ENCODE peak calls at places on chromosomes 4 and X, in ten cellular contexts. S, K, N, H, Z, F, I, W, A and P are unnamed samples. For H3K27me3, the result is how much of the 10 kb centered on the place peaks cover.

GRCh38 chr4:187204389-187204920 is 480.8 kb upstream of the FAT1 start:
- DNase-seq in K (no peak), A (no peak), H (no peak), S (no peak), N (peak), W (no peak), I (no peak), Z (no peak), F (peak), P (no peak)

GRCh38 chr4:39464886-39465501 is 6.1 kb downstream of the LIAS start:
- DNase-seq in H (no peak), I (no peak), K (no peak), N (no peak), Z (no peak), A (no peak), W (no peak), F (peak), S (no peak), P (no peak)

GRCh38 chr4:115360441-115360840 is 247.0 kb upstream of the NDST4 start:
- DNase-seq in A (no peak), W (no peak), I (no peak), H (no peak), F (no peak), S (no peak), N (no peak), Z (no peak), K (no peak), P (no peak)

GRCh38 chr4:41256740-41257256 is at the start of gene UCHL1:
- DNase-seq in F (peak), Z (peak), N (no peak), A (no peak), I (peak), W (no peak), K (peak), S (peak), H (peak), P (peak)

GRCh38 chrX:10230222-10230621 is 73.4 kb downstream of the CLCN4 start:
- DNase-seq in A (no peak), I (no peak), K (no peak), S (no peak), F (no peak), W (no peak), H (no peak), N (no peak), Z (no peak), P (no peak)

GRCh38 chrX:64842492-64842891 is 133.8 kb downstream of the ZC4H2 start:
- DNase-seq in S (no peak), F (no peak), I (no peak), W (peak), A (no peak), K (no peak), H (no peak), N (no peak), Z (no peak), P (no peak)

GRCh38 chr4:164874791-164875190 is 2.2 kb upstream of the APELA start:
- DNase-seq in S (no peak), W (no peak), A (no peak), K (no peak), F (no peak), Z (no peak), N (no peak), I (no peak), H (no peak), P (no peak)

GRCh38 chrX:67953658-67954057 is 409.8 kb downstream of the AR start:
- DNase-seq in H (no peak), F (no peak), N (no peak), K (no peak), I (no peak), S (no peak), W (no peak), A (no peak), Z (no peak), P (no peak)

GRCh38 chr4:28505064-28505463 is 1644.4 kb downstream of the STIM2 start:
- DNase-seq in I (no peak), F (no peak), N (no peak), W (no peak), Z (no peak), H (no peak), A (no peak), K (no peak), S (no peak), P (no peak)

GRCh38 chr4:155263480-155263879 is 55.0 kb downstream of the NPY2R start:
- DNase-seq in I (no peak), Z (no peak), W (no peak), S (no peak), H (no peak), A (no peak), K (no peak), F (no peak), N (no peak), P (no peak)

GRCh38 chr4:19478791-19479190 is 772.9 kb upstream of the SLIT2 start:
- DNase-seq in W (no peak), F (peak), N (no peak), K (no peak), Z (no peak), H (no peak), I (no peak), S (no peak), A (no peak), P (no peak)

DNA sequence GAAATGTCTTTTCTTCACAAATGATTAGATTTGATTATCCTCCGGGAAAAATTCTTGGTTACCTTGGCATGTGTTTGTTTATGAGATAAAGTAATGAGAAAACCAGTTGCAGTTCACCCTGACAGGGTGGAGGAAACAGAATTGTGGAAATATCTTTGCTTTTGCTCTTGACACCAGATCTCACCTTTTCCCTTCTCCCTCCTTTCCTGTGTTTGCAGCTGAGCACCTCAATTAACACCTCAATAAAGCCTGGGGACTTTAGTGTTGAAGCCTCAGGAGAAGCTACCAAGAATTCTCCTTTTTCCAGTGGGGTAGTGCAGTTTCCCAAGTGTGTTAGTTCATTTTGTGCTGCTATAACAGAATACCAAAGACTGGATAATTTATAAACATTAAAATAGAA is 350.8 kb upstream of the IGFBP7 start:
- DNase-seq in H (no peak), N (no peak), S (no peak), W (no peak), Z (no peak), F (no peak), A (no peak), K (no peak), I (no peak), P (no peak)
- TF ChIP-seq POLR2A in H (no peak), N (no peak), S (no peak), W (no peak), Z (no peak), F (no peak), A (no peak), K (no peak), I (no peak), P (no peak)

DNA sequence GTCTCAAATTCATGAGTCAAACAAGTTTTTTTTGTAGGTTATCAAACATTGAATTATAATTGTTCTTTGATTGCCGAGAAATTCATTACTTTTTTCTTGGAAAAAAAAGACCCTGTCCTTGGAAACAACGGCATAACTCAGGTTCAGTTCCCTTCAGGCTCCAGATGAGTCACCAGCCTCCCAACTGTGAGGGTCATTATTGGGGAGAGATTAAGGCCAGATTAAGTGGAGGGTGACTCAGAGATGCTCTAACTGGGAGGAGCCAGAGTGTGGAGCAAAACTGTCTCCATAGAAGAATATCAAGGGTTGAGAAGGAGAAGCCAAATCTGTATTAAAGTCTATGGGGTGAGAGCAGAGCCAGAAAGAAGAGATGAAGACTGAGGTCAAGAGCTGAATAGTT is 9.6 kb downstream of the ADGRG4 start:
- DNase-seq in F (peak), S (no peak), H (no peak), I (no peak), A (no peak), W (no peak), Z (no peak), K (no peak), N (no peak), P (no peak)
- H3K27me3 ChIP-seq in F (under half), S (under half), H (under half), I (under half), A (under half), W (under half), Z (under half), K (under half), N (under half), P (under half)

GRCh38 chr4:37891221-37892159 is 606 bp downstream of the TBC1D1 start:
- DNase-seq in W (peak), K (peak), N (no peak), F (peak), A (no peak), S (peak), H (peak), I (peak), Z (peak), P (peak)
- TF ChIP-seq POLR2A in W (no peak), K (no peak), N (no peak), F (no peak), A (no peak), S (no peak), H (no peak), I (no peak), Z (no peak), P (no peak)

DNA sequence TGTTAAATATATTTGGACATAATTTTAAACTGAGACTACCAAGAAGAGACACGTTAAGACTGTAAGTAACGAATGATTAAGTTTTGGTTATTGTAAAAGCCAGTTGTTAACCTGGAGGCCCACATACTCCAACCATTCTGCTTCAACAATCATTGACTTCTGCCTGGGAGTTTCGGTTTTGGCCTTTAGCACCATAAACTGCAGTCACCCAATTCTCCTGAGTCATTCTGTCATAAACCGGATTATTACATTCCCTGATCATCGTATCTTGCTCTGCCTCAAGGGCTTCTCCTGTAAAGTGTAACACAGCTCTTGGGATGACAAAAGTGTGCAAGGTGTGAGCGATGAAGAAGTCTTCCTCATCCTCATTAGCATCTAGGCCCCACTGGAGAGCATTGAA is 46.9 kb upstream of the PABPC1L2A start:
- DNase-seq in K (no peak), F (no peak), A (no peak), W (no peak), N (no peak), Z (no peak), H (no peak), S (no peak), I (no peak), P (no peak)
- H3K27me3 ChIP-seq in K (under half), F (under half), A (under half), W (under half), N (under half), Z (under half), H (under half), S (under half), I (under half), P (under half)

GRCh38 chrX:110373310-110373709 is 14.7 kb downstream of the RTL9 start:
- DNase-seq in W (no peak), F (no peak), K (no peak), S (no peak), A (no peak), Z (no peak), H (no peak), I (no peak), N (no peak), P (no peak)
- TF ChIP-seq POLR2A in W (no peak), F (no peak), K (no peak), S (no peak), A (no peak), Z (no peak), H (no peak), I (no peak), N (no peak), P (no peak)

GRCh38 chr4:10161146-10161545 is 44.5 kb upstream of the WDR1 start:
- DNase-seq in S (no peak), F (peak), W (no peak), I (no peak), H (no peak), N (no peak), K (no peak), Z (no peak), A (no peak), P (no peak)

GRCh38 chr4:10159671-10160070 is 43.1 kb upstream of the WDR1 start:
- DNase-seq in W (no peak), K (no peak), H (no peak), F (no peak), Z (no peak), N (no peak), I (no peak), S (no peak), A (no peak), P (no peak)

GRCh38 chr4:10158355-10158942 is 41.9 kb upstream of the WDR1 start:
- DNase-seq in Z (no peak), A (no peak), W (no peak), H (no peak), F (peak), S (no peak), N (no peak), I (no peak), K (no peak), P (no peak)

GRCh38 chr4:10160280-10160856 is 43.8 kb upstream of the WDR1 start:
- DNase-seq in W (no peak), I (no peak), Z (no peak), N (no peak), S (no peak), H (no peak), A (no peak), F (peak), K (no peak), P (no peak)

GRCh38 chr4:10157478-10158354 is 41.1 kb upstream of the WDR1 start:
- DNase-seq in N (no peak), Z (peak), K (peak), W (peak), S (peak), I (peak), A (peak), F (peak), H (peak), P (no peak)
- H3K27me3 ChIP-seq in N (under half), Z (under half), K (under half), W (under half), S (under half), I (under half), A (under half), F (under half), H (under half), P (under half)